ENCODE peak calls at places on chromosomes 5 and 9, in four cellular contexts. I is HuH-7; V is activated CD4-positive, alpha-beta T cell treated with anti-CD3 and anti-CD28 coated beads, Interleukin-2, amount 50 U/mL, for 1 hour; M is SHP77. J is an unnamed sample.

GRCh38 chr9:33884856-33885701 is 68.1 kb downstream of the UBE2R2 start:
- DNase-seq in M (no peak), I (no peak), V (no peak), J (peak)

GRCh38 chr5:123813937-123814624 is 302.1 kb downstream of the CSNK1G3 start:
- DNase-seq in I (no peak), V (no peak), M (peak), J (no peak)

GRCh38 chr9:26756881-26757280 is 135.7 kb downstream of the CAAP1 start:
- DNase-seq in I (no peak), V (no peak), M (no peak), J (no peak)

GRCh38 chr5:174599992-174600391 is 124.4 kb upstream of the MSX2 start:
- DNase-seq in M (no peak), V (no peak), I (no peak), J (no peak)

GRCh38 chr9:96100385-96100978 is 201.5 kb downstream of the HSD17B3 start:
- DNase-seq in V (no peak), M (no peak), I (no peak), J (no peak)

GRCh38 chr9:89635007-89635742 is 30.4 kb downstream of the GADD45G start:
- DNase-seq in V (no peak), M (peak), I (no peak), J (no peak)

GRCh38 chr5:126234563-126235195 is 188.5 kb upstream of the GRAMD2B start:
- DNase-seq in I (peak), V (no peak), M (peak), J (no peak)

GRCh38 chr9:110249639-110250038 is 6.7 kb downstream of the TXN start:
- DNase-seq in V (no peak), I (no peak), M (no peak), J (no peak)

GRCh38 chr9:81671880-81672280 is 17.5 kb downstream of the TLE1 start:
- DNase-seq in V (no peak), I (no peak), M (no peak), J (peak)

GRCh38 chr5:168765220-168766037 is 186.3 kb upstream of the PANK3 start:
- DNase-seq in M (no peak), I (no peak), V (no peak), J (peak)

GRCh38 chr9:108056805-108057386 is 567.3 kb upstream of the KLF4 start:
- DNase-seq in M (no peak), V (no peak), I (no peak), J (no peak)

GRCh38 chr5:170572453-170572852 is 68.6 kb downstream of the KCNIP1 start:
- DNase-seq in I (no peak), M (no peak), V (no peak), J (no peak)

GRCh38 chr5:154388842-154389241 is 57.0 kb upstream of the SAP30L start:
- DNase-seq in M (no peak), V (no peak), I (no peak), J (no peak)

GRCh38 chr5:150517272-150518152 is 9.6 kb downstream of the NDST1 start:
- DNase-seq in V (no peak), M (peak), I (peak), J (peak)

GRCh38 chr5:133777951-133778350 is 165.6 kb upstream of the FSTL4 start:
- DNase-seq in M (no peak), I (no peak), V (no peak), J (no peak)

GRCh38 chr9:38682713-38683112 is 37.2 kb downstream of the FAM240B start:
- DNase-seq in V (no peak), M (no peak), I (no peak), J (no peak)

GRCh38 chr9:99459923-99460322 is 237.8 kb downstream of the SEC61B start:
- DNase-seq in I (no peak), M (no peak), V (no peak), J (no peak)

J was measured in uterus.